ENCODE peak calls at places on chromosomes 7 and 10, in ten cellular contexts. A is ovary; D is A673; R is naive thymus-derived CD4-positive, alpha-beta T cell; Q is HCT116; I is fibroblast of lung; L is upper lobe of right lung; F is heart left ventricle; P is GM23248; J is astrocyte. K is an unnamed sample. For H3K27me3 and H3K36me3, the result is how much of the 10 kb centered on the place peaks cover.

GRCh38 chr7:127618775-127619174 is 833 bp upstream of the PAX4 start:
- DNase-seq in A (no peak), D (no peak), R (no peak), Q (no peak), I (no peak), L (no peak), F (no peak), P (no peak), J (no peak), K (no peak)

GRCh38 chr7:40937879-40938278 is 765.0 kb downstream of the INHBA start:
- DNase-seq in A (no peak), D (no peak), R (no peak), Q (no peak), I (no peak), L (no peak), F (no peak), P (no peak), J (no peak), K (peak)

GRCh38 chr7:93828260-93828659 is 62.3 kb downstream of the TFPI2 start:
- DNase-seq in A (no peak), D (no peak), R (no peak), Q (no peak), I (no peak), L (no peak), F (no peak), P (no peak), J (no peak), K (no peak)

GRCh38 chr10:104816501-104816900 is 175.4 kb downstream of the SORCS3 start:
- DNase-seq in A (no peak), D (no peak), R (no peak), Q (no peak), I (no peak), L (no peak), F (no peak), P (no peak), J (no peak), K (no peak)

GRCh38 chr10:74282151-74282852 is 131.3 kb downstream of the ADK start:
- DNase-seq in A (no peak), D (peak), R (no peak), Q (no peak), I (peak), L (no peak), F (no peak), P (peak), J (peak), K (no peak)

GRCh38 chr7:32618470-32618869 is 123.2 kb downstream of the AVL9 start:
- DNase-seq in A (no peak), D (no peak), R (no peak), Q (no peak), I (no peak), L (no peak), F (no peak), P (no peak), J (no peak), K (peak)

GRCh38 chr10:546971-547590 is 142.4 kb downstream of the DIP2C start:
- DNase-seq in A (no peak), D (peak), R (no peak), Q (no peak), I (peak), L (no peak), F (no peak), P (peak), J (no peak), K (peak)

GRCh38 chr7:42127232-42127622 is 109.8 kb downstream of the GLI3 start:
- DNase-seq in A (no peak), D (no peak), R (no peak), Q (no peak), I (no peak), L (no peak), F (no peak), P (no peak), J (no peak), K (no peak)

GRCh38 chr10:7444576-7445226 is 33.9 kb upstream of the SFMBT2 start:
- DNase-seq in A (no peak), D (no peak), R (no peak), Q (no peak), I (no peak), L (no peak), F (no peak), P (no peak), J (no peak), K (no peak)

GRCh38 chr10:110207805-110208613 is 604 bp downstream of the MXI1 start:
- DNase-seq in A (peak), D (peak), R (peak), Q (no peak), I (peak), L (peak), F (peak), P (peak), J (no peak), K (peak)

GRCh38 chr7:105154084-105154483 is 140.1 kb downstream of the KMT2E start:
- DNase-seq in A (no peak), D (no peak), R (no peak), Q (no peak), I (no peak), L (no peak), F (no peak), P (no peak), J (no peak), K (no peak)

GRCh38 chr7:100649826-100650565 is 6.3 kb downstream of the ACTL6B start:
- DNase-seq in A (no peak), D (no peak), R (no peak), Q (no peak), I (no peak), L (no peak), F (no peak), P (peak), J (no peak), K (no peak)

DNA sequence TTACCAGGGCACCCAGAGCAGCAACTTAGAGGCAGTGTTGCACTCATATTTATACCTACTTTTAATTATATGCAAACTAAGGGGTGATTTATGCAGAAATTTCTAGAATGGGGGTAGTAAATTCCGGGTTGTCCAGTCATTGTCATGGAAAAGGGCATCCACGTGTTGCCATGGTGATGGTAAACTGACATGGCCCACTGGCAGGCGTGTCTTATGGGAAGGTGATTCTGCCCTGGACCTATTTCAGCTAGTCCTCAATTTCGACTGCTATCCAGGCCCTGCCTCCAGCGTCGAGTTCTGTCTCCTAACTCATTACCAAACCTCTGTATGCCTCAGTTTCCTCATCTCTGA is 12.8 kb downstream of the SNX8 start:
- DNase-seq in A (no peak), D (no peak), R (no peak), Q (no peak), I (peak), L (no peak), F (no peak), P (peak), J (no peak), K (peak)
- H3K4me3 ChIP-seq in A (no peak), D (no peak), R (no peak), Q (no peak), I (no peak), L (no peak), F (no peak), P (no peak), J (no peak), K (no peak)

GRCh38 chr10:117537904-117538524 is 4.5 kb upstream of the EMX2 start:
- DNase-seq in A (no peak), D (no peak), R (no peak), Q (no peak), I (no peak), L (no peak), F (no peak), P (peak), J (no peak), K (no peak)
- H3K27me3 ChIP-seq in A (under half), D (half or more), R (under half), Q (under half), I (half or more), L (half or more), F (half or more), P (under half), J (half or more), K (half or more)

GRCh38 chr10:73247509-73248258 is 629 bp upstream of the DNAJC9 start:
- DNase-seq in A (no peak), D (no peak), R (no peak), Q (no peak), I (no peak), L (no peak), F (no peak), P (peak), J (no peak), K (no peak)

GRCh38 chr10:73246783-73247508 is at the start of gene DNAJC9:
- DNase-seq in A (peak), D (peak), R (peak), Q (peak), I (peak), L (peak), F (peak), P (peak), J (peak), K (peak)

GRCh38 chr10:73246322-73246782 is 703 bp downstream of the DNAJC9 start:
- DNase-seq in A (no peak), D (no peak), R (no peak), Q (no peak), I (no peak), L (no peak), F (no peak), P (peak), J (no peak), K (no peak)

GRCh38 chr10:73248259-73248724 is 1.2 kb upstream of the DNAJC9 start:
- DNase-seq in A (no peak), D (no peak), R (no peak), Q (no peak), I (no peak), L (no peak), F (no peak), P (no peak), J (no peak), K (no peak)

GRCh38 chr10:73244866-73245477 is 2.1 kb downstream of the DNAJC9 start:
- DNase-seq in A (no peak), D (peak), R (no peak), Q (no peak), I (no peak), L (no peak), F (no peak), P (peak), J (no peak), K (no peak)
- H3K36me3 ChIP-seq in A (under half), D (half or more), R (under half), Q (half or more), I (under half), L (half or more), F (under half), P (under half), J (under half), K (under half)

GRCh38 chr7:87474533-87475358 is 734 bp downstream of the ABCB4 start:
- DNase-seq in A (no peak), D (no peak), R (no peak), Q (no peak), I (peak), L (no peak), F (peak), P (peak), J (peak), K (peak)
- H3K4me3 ChIP-seq in A (peak), D (no peak), R (no peak), Q (no peak), I (peak), L (peak), F (peak), P (peak), J (peak), K (peak)

GRCh38 chr10:99444676-99445075 is 14.3 kb upstream of the GOT1 start:
- DNase-seq in A (no peak), D (no peak), R (no peak), Q (no peak), I (no peak), L (no peak), F (no peak), P (no peak), J (no peak), K (no peak)
- H3K27me3 ChIP-seq in A (under half), D (under half), R (under half), Q (under half), I (under half), L (under half), F (under half), P (under half), J (under half), K (under half)

GRCh38 chr10:26571655-26572054 is 125.8 kb upstream of the PDSS1 start:
- DNase-seq in A (no peak), D (no peak), R (no peak), Q (no peak), I (no peak), L (no peak), F (no peak), P (no peak), J (no peak), K (no peak)
- H3K36me3 ChIP-seq in A (under half), D (under half), R (under half), Q (under half), I (under half), L (under half), F (under half), P (under half), J (under half), K (under half)

GRCh38 chr10:79287973-79288715 is 59.1 kb upstream of the PPIF start:
- DNase-seq in A (no peak), D (no peak), R (no peak), Q (no peak), I (no peak), L (no peak), F (no peak), P (no peak), J (no peak), K (no peak)

GRCh38 chr10:79285315-79286185 is 61.7 kb upstream of the PPIF start:
- DNase-seq in A (no peak), D (no peak), R (no peak), Q (no peak), I (no peak), L (no peak), F (no peak), P (no peak), J (no peak), K (no peak)

GRCh38 chr10:79284158-79284871 is 63.0 kb upstream of the PPIF start:
- DNase-seq in A (no peak), D (no peak), R (no peak), Q (no peak), I (no peak), L (no peak), F (no peak), P (no peak), J (no peak), K (no peak)

GRCh38 chr10:79289801-79290200 is 57.5 kb upstream of the PPIF start:
- DNase-seq in A (no peak), D (no peak), R (no peak), Q (no peak), I (no peak), L (no peak), F (no peak), P (no peak), J (no peak), K (no peak)

DNA sequence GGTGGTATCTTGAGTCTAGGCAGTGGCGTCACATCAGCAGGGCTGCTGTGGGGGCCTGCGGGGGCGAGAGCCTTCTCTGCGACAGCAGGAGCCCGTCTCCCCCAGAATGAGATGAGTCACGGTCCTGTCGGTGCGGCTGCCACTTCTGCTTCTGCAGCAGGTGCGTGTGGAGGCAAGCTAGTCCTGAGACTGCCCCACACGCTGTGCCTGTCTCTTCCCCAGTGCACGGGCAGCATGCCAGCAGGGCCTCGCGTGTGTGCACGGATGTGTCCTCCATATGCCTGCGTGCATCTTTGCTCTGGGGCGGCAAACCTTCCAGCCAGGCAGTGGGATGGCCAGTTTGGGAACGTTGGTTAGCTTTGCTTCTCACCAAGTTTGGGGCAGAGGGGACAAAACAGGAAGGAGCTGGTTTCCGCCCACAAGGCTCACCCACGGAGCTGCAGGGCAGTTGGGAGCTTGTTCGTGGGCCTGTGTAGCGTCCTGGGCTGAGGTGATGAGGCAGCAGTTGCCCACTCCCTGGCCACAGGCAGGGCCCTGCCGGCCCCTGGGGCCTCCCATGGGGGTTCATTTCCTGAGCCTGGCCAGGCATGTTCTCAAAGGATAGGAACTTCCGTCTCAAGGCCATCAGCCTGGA is 60.8 kb upstream of the PPIF start:
- DNase-seq in A (peak), D (peak), R (peak), Q (no peak), I (peak), L (peak), F (peak), P (peak), J (no peak), K (no peak)
- H3K4me3 ChIP-seq in A (no peak), D (no peak), R (peak), Q (no peak), I (no peak), L (no peak), F (no peak), P (no peak), J (no peak), K (no peak)

DNA sequence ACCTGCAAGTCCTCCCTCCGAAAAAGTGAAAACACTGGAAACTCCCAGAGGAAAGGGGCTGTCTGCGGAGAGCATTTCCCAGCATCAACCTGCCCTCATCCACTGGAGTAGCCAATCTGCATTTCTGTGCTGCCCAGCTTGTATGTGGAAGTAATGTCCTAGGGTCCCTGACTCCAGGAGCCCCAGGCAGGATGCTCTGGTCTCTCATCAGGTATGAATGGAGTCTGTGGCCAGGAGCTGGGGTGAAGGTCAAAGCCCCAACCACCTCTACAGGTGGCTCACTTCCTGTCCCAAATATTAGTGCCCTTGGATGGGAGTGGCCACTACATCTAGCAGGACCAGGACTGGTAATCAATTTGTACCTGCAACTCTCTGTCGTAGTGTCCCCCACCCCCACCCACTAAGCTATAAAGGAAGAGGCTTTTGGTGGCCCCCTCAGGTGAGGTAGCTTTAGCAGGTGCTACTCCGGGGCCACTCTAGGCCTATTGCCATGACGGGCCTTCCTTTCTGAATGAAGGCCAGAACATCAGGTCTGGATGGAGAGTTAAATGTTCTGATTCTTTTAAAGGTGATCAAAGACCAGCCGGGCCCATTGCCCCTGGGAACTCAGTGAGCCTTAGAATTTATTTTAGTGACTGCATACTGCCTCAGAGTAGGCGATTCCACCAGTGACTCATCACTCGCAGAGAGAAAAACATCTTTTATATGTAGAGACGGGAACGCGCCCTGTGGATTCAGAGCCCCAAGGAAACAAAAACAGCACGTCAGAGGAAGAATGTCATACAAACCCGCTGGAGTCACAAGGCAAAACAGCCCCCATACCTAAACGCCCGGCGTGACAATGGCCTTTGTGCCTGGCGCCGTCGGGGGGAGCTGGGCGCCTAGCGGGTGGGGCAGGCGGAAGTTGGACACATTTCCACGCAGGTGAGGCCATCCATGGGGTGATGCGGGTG is 13.0 kb downstream of the EN2 start:
- DNase-seq in A (no peak), D (peak), R (no peak), Q (no peak), I (no peak), L (no peak), F (no peak), P (peak), J (no peak), K (peak)
- H3K27me3 ChIP-seq in A (under half), D (half or more), R (under half), Q (under half), I (under half), L (half or more), F (half or more), P (half or more), J (half or more), K (half or more)

GRCh38 chr10:126842836-126843235 is 62.4 kb upstream of the DOCK1 start:
- DNase-seq in A (no peak), D (no peak), R (no peak), Q (no peak), I (no peak), L (no peak), F (no peak), P (no peak), J (no peak), K (peak)

GRCh38 chr10:126840736-126841135 is 64.5 kb upstream of the DOCK1 start:
- DNase-seq in A (no peak), D (no peak), R (no peak), Q (no peak), I (no peak), L (no peak), F (no peak), P (no peak), J (no peak), K (no peak)

GRCh38 chr10:126843299-126843934 is 61.8 kb upstream of the DOCK1 start:
- DNase-seq in A (no peak), D (no peak), R (no peak), Q (no peak), I (no peak), L (no peak), F (no peak), P (no peak), J (no peak), K (no peak)

GRCh38 chr10:126842356-126842755 is 62.9 kb upstream of the DOCK1 start:
- DNase-seq in A (no peak), D (no peak), R (no peak), Q (no peak), I (no peak), L (no peak), F (no peak), P (no peak), J (no peak), K (no peak)

DNA sequence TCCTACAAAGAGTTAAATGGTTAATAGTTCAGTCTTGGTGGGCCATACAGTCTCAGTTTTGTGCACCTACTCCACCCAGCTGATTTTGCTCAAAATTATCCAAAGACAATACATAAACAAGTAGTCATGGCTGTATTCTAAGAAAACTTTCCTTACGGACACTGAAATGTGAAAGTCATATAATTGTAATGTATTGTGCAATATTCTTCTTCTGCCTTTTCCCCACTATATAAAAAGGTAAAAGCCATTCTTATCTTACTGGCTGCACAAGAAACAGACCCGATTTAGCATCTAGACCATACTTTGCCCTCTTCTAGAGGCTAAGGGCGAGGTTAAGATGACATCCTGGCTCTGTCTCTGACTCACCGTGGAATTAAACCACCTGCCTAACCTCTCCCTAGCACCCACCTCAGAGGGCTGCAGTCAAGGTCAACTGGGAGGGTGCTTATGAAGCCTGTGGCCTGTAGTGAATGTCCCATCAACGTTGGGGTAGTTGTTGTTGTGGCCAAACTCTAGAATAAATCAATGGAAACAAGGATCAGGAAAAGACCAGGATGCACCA is 63.8 kb upstream of the DOCK1 start:
- DNase-seq in A (no peak), D (no peak), R (no peak), Q (no peak), I (no peak), L (no peak), F (no peak), P (no peak), J (no peak), K (no peak)
- H3K36me3 ChIP-seq in A (under half), D (under half), R (under half), Q (under half), I (under half), L (under half), F (under half), P (under half), J (under half), K (under half)

K was measured in H7.